ENCODE peak calls at places on chromosomes 7 and 10, in seven cellular contexts. Y is HL-60, U is GM23338, H is endothelial cell of umbilical vein, P is transverse colon, V is GM12891, O is Panc1. C is an unnamed sample.

GRCh38 chr10:70925377-70926214 is 37.2 kb upstream of the PCBD1 start:
- DNase-seq in Y (peak), U (peak), H (peak), P (peak), V (peak), O (no peak), C (peak)

GRCh38 chr7:17725761-17726160 is 214.5 kb downstream of the SNX13 start:
- DNase-seq in Y (no peak), U (no peak), H (peak), P (no peak), V (no peak), O (no peak), C (no peak)

GRCh38 chr7:122736183-122736582 is 33.5 kb upstream of the RNF148 start:
- DNase-seq in Y (no peak), U (no peak), H (no peak), P (no peak), V (no peak), O (no peak), C (no peak)

GRCh38 chr10:78451592-78451991 is 417.9 kb downstream of the RPS24 start:
- DNase-seq in Y (no peak), U (no peak), H (peak), P (no peak), V (no peak), O (no peak), C (no peak)

GRCh38 chr7:158815046-158815445 is 14.3 kb downstream of the ESYT2 start:
- DNase-seq in Y (peak), U (peak), H (no peak), P (no peak), V (no peak), O (no peak), C (no peak)

GRCh38 chr7:931871-932650 is 22.4 kb downstream of the ADAP1 start:
- DNase-seq in Y (no peak), U (no peak), H (no peak), P (peak), V (no peak), O (no peak), C (no peak)

GRCh38 chr10:101485681-101486554 is 102.1 kb downstream of the POLL start:
- DNase-seq in Y (peak), U (peak), H (no peak), P (peak), V (no peak), O (no peak), C (no peak)

GRCh38 chr7:157871681-157872080 is 534.9 kb downstream of the DNAJB6 start:
- DNase-seq in Y (no peak), U (no peak), H (no peak), P (no peak), V (no peak), O (no peak), C (no peak)

GRCh38 chr7:30969604-30969970 is 5.8 kb downstream of the GHRHR start:
- DNase-seq in Y (no peak), U (no peak), H (no peak), P (no peak), V (no peak), O (no peak), C (no peak)

GRCh38 chr7:47611045-47611511 is 29.2 kb upstream of the TNS3 start:
- DNase-seq in Y (no peak), U (no peak), H (no peak), P (peak), V (no peak), O (no peak), C (no peak)

GRCh38 chr10:5958077-5958476 is 19.3 kb downstream of the IL15RA start:
- DNase-seq in Y (no peak), U (no peak), H (peak), P (no peak), V (no peak), O (no peak), C (no peak)

GRCh38 chr7:133530682-133531081 is 277.8 kb downstream of the EXOC4 start:
- DNase-seq in Y (no peak), U (no peak), H (peak), P (no peak), V (no peak), O (no peak), C (no peak)

GRCh38 chr7:91201731-91202130 is 62.5 kb upstream of the FZD1 start:
- DNase-seq in Y (no peak), U (no peak), H (no peak), P (no peak), V (no peak), O (no peak), C (no peak)

GRCh38 chr10:89279449-89279869 is 22.4 kb upstream of the IFIT2 start:
- DNase-seq in Y (no peak), U (no peak), H (peak), P (no peak), V (no peak), O (no peak), C (no peak)

GRCh38 chr7:151179946-151180345 is 7.1 kb downstream of the ASB10 start:
- DNase-seq in Y (no peak), U (no peak), H (no peak), P (no peak), V (no peak), O (no peak), C (no peak)
- TF ChIP-seq POLR2AphosphoS5 in Y (no peak), U (no peak), H (no peak), P (no peak), V (no peak), O (no peak), C (no peak)

GRCh38 chr7:4800487-4800886 is 25.1 kb downstream of the AP5Z1 start:
- DNase-seq in Y (no peak), U (no peak), H (no peak), P (no peak), V (no peak), O (no peak), C (no peak)
- TF ChIP-seq POLR2AphosphoS5 in Y (no peak), U (no peak), H (no peak), P (no peak), V (no peak), O (no peak), C (no peak)

DNA sequence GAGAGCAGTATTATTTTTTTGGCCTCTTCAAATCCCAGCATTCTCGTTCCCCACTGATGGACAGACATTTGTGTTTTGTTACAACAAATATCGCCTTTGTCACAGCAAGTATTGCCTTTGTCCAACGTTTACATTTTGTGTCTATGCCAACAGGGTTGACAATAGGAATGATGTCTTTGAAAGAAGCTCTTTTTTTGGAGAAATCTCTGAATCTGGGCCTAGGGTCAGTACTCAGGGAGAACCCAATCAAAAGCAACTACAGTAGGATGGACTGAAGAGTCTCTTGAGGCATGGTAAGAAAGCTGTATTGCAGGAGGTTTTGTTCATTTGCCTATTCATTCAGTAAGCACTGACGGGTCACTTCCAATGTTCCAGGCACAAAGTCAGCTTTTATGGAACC is 57.7 kb upstream of the KLF14 start:
- DNase-seq in Y (no peak), U (no peak), H (no peak), P (no peak), V (no peak), O (no peak), C (no peak)
- TF ChIP-seq POLR2AphosphoS5 in Y (no peak), U (no peak), H (no peak), P (no peak), V (no peak), O (no peak), C (no peak)

DNA sequence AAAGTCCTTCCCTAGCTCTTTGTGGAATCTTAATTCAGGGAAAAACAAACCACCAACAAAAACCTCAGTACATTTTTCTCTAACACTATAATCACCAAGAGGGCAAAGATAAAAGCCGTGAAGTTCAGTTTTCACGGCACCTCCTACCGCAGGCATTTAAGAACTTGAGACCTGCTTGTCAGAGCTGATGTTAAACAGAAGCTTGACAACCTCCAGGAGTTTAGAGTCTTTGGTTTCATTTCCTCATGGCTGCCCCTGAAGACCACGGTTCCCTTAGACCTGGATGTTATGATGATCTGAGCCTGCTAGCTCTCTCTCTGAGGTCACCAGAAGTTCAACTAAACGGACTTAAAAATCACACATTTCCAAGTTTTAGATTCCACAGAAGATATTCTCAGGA is 258.1 kb downstream of the GFRA1 start:
- DNase-seq in Y (no peak), U (no peak), H (no peak), P (no peak), V (peak), O (no peak), C (no peak)
- TF ChIP-seq POLR2AphosphoS5 in Y (no peak), U (no peak), H (no peak), P (no peak), V (no peak), O (no peak), C (no peak)

GRCh38 chr7:130154501-130155317 is 50.5 kb downstream of the TMEM209 start:
- DNase-seq in Y (no peak), U (peak), H (no peak), P (no peak), V (no peak), O (no peak), C (no peak)
- TF ChIP-seq POLR2AphosphoS5 in Y (no peak), U (no peak), H (no peak), P (no peak), V (no peak), O (no peak), C (no peak)

GRCh38 chr10:133523631-133524203 is 3.4 kb upstream of the CYP2E1 start:
- DNase-seq in Y (no peak), U (no peak), H (no peak), P (no peak), V (no peak), O (no peak), C (no peak)

GRCh38 chr10:133516072-133516471 is 11.1 kb upstream of the CYP2E1 start:
- DNase-seq in Y (no peak), U (no peak), H (no peak), P (no peak), V (no peak), O (no peak), C (no peak)

GRCh38 chr10:133525444-133525843 is 1.7 kb upstream of the CYP2E1 start:
- DNase-seq in Y (no peak), U (no peak), H (no peak), P (no peak), V (no peak), O (no peak), C (no peak)

GRCh38 chr10:133515471-133515870 is 11.7 kb upstream of the CYP2E1 start:
- DNase-seq in Y (no peak), U (no peak), H (no peak), P (no peak), V (no peak), O (no peak), C (no peak)

DNA sequence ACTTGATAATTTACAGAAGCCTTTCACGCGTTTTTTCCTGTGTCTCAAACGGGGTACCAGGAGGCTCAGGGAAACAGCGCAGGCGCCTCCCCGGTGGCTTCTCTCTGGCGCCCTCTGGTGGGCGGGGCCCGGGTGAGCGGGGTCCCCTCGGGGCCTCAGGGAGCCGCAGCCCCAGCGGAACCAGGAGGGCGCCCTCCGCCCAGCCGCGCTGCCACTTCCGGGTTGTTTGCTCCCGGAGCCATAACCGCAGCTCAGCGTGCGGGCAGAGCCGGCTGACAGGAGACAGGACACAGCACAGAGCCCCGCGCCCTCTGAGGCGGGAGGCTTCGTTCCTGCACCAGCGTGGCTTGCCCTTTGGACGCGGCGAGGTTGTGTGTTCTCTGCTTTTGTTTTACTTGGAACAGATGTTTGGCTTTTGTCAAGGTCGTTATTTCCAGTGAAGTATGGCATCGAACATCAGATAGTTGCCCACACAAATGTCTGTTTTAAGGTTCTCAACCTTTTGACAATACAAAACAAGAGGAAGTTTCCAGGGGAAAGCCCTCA is 6.9 kb upstream of the CYP2E1 start:
- DNase-seq in Y (peak), U (peak), H (peak), P (peak), V (peak), O (peak), C (peak)
- TF ChIP-seq POLR2AphosphoS5 in Y (peak), U (peak), H (peak), P (no peak), V (no peak), O (peak), C (no peak)

GRCh38 chr10:28623483-28623882 is 53.8 kb upstream of the BAMBI start:
- DNase-seq in Y (no peak), U (no peak), H (no peak), P (no peak), V (no peak), O (no peak), C (no peak)
- TF ChIP-seq POLR2AphosphoS5 in Y (no peak), U (no peak), H (no peak), P (no peak), V (no peak), O (no peak), C (no peak)

GRCh38 chr7:107122483-107122882 is 46.3 kb upstream of the HBP1 start:
- DNase-seq in Y (no peak), U (no peak), H (no peak), P (no peak), V (no peak), O (no peak), C (no peak)
- TF ChIP-seq POLR2AphosphoS5 in Y (no peak), U (no peak), H (no peak), P (peak), V (no peak), O (no peak), C (no peak)

DNA sequence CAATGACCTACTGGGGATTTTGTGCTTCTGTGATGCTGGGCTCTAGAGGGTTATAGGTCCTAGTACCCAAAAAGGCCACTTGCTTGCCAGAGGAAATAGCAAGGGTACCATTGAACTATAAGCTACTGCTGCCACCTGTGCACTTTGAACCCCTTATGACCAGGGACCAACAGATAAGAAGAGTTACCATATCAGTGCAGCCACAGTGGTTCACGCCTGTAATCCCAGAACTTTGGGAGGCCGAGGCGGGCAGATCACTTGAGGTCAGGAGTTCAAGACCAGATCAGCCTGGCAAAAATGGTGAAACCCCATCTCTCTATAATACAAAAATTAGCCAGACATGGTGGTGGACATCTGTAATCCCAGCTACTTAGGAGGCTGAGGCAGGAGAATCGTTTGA is 15.5 kb upstream of the CNOT4 start:
- DNase-seq in Y (no peak), U (no peak), H (no peak), P (no peak), V (no peak), O (no peak), C (no peak)
- TF ChIP-seq POLR2AphosphoS5 in Y (no peak), U (no peak), H (no peak), P (no peak), V (no peak), O (no peak), C (no peak)

GRCh38 chr7:80826520-80827237 is 92.2 kb downstream of the SEMA3C start:
- DNase-seq in Y (no peak), U (no peak), H (no peak), P (no peak), V (no peak), O (no peak), C (no peak)
- TF ChIP-seq POLR2AphosphoS5 in Y (no peak), U (no peak), H (no peak), P (no peak), V (no peak), O (peak), C (no peak)